ENCODE peak calls at places on chromosomes 1 and 21, in eight cellular contexts. M, O, P, Q, T, D, A and H are unnamed samples.

GRCh38 chr1:23720256-23720995 is 22.8 kb upstream of the ELOA start:
- DNase-seq in M (no peak), O (no peak), P (no peak), Q (no peak), T (no peak), D (no peak), A (no peak), H (no peak)

GRCh38 chr1:205528887-205529825 is 24.7 kb downstream of the CDK18 start:
- DNase-seq in M (no peak), O (peak), P (peak), Q (no peak), T (peak), D (peak), A (peak), H (no peak)

GRCh38 chr21:35614412-35614901 is 445.9 kb downstream of the SETD4 start:
- DNase-seq in M (no peak), O (no peak), P (no peak), Q (peak), T (peak), D (no peak), A (peak), H (peak)

GRCh38 chr1:228754646-228755268 is 19.5 kb downstream of the RHOU start:
- DNase-seq in M (no peak), O (no peak), P (no peak), Q (no peak), T (no peak), D (no peak), A (no peak), H (no peak)

GRCh38 chr1:200150721-200151120 is 123.2 kb downstream of the NR5A2 start:
- DNase-seq in M (no peak), O (no peak), P (no peak), Q (no peak), T (peak), D (no peak), A (peak), H (peak)

GRCh38 chr1:63931468-63931867 is 157.7 kb downstream of the ROR1 start:
- DNase-seq in M (no peak), O (no peak), P (no peak), Q (no peak), T (no peak), D (no peak), A (peak), H (no peak)

GRCh38 chr1:154595621-154596020 is 12.4 kb downstream of the ADAR start:
- DNase-seq in M (no peak), O (no peak), P (no peak), Q (no peak), T (no peak), D (no peak), A (peak), H (peak)

GRCh38 chr21:33813832-33814231 is 101.8 kb downstream of the ATP5PO start:
- DNase-seq in M (no peak), O (no peak), P (no peak), Q (no peak), T (no peak), D (no peak), A (no peak), H (no peak)

GRCh38 chr1:8752411-8752810 is 65.0 kb downstream of the RERE start:
- DNase-seq in M (no peak), O (no peak), P (no peak), Q (no peak), T (no peak), D (no peak), A (no peak), H (no peak)

GRCh38 chr1:176811896-176812295 is 348.9 kb downstream of the PAPPA2 start:
- DNase-seq in M (no peak), O (no peak), P (no peak), Q (no peak), T (no peak), D (no peak), A (no peak), H (no peak)

GRCh38 chr1:4959216-4959615 is 304.8 kb downstream of the AJAP1 start:
- DNase-seq in M (no peak), O (no peak), P (no peak), Q (no peak), T (no peak), D (no peak), A (no peak), H (no peak)

GRCh38 chr1:208936431-208936830 is 647.1 kb upstream of the CAMK1G start:
- DNase-seq in M (no peak), O (no peak), P (no peak), Q (no peak), T (no peak), D (no peak), A (no peak), H (no peak)

GRCh38 chr1:151130837-151131586 is 15.4 kb downstream of the SEMA6C start:
- DNase-seq in M (no peak), O (peak), P (peak), Q (peak), T (peak), D (peak), A (peak), H (peak)

GRCh38 chr1:59178339-59178744 is 118.6 kb upstream of the FGGY start:
- DNase-seq in M (no peak), O (no peak), P (no peak), Q (no peak), T (no peak), D (no peak), A (peak), H (no peak)

GRCh38 chr21:42220138-42220701 is 1.3 kb downstream of the ABCG1 start:
- DNase-seq in M (peak), O (no peak), P (peak), Q (peak), T (peak), D (no peak), A (peak), H (peak)

GRCh38 chr1:179583869-179584268 is 7.8 kb upstream of the TDRD5 start:
- DNase-seq in M (no peak), O (no peak), P (no peak), Q (no peak), T (no peak), D (no peak), A (no peak), H (no peak)

GRCh38 chr1:204293605-204294365 is 65.9 kb downstream of the PLEKHA6 start:
- DNase-seq in M (no peak), O (no peak), P (no peak), Q (no peak), T (no peak), D (no peak), A (no peak), H (no peak)

GRCh38 chr1:240029418-240029817 is 62.3 kb upstream of the FMN2 start:
- DNase-seq in M (no peak), O (no peak), P (no peak), Q (no peak), T (no peak), D (no peak), A (peak), H (no peak)

GRCh38 chr1:33332357-33332789 is 11.5 kb upstream of the A3GALT2 start:
- DNase-seq in M (no peak), O (no peak), P (no peak), Q (no peak), T (no peak), D (no peak), A (peak), H (no peak)

GRCh38 chr1:211825990-211826389 is 4.6 kb downstream of the LPGAT1 start:
- DNase-seq in M (no peak), O (no peak), P (no peak), Q (peak), T (peak), D (no peak), A (peak), H (no peak)

GRCh38 chr1:115545791-115546733 is 95.7 kb upstream of the VANGL1 start:
- DNase-seq in M (peak), O (no peak), P (no peak), Q (peak), T (peak), D (no peak), A (peak), H (peak)

GRCh38 chr21:41187537-41188025 is 19.6 kb downstream of the BACE2 start:
- DNase-seq in M (no peak), O (no peak), P (no peak), Q (no peak), T (no peak), D (no peak), A (peak), H (no peak)

GRCh38 chr1:63051356-63051755 is 267.4 kb downstream of the ATG4C start:
- DNase-seq in M (no peak), O (no peak), P (no peak), Q (no peak), T (no peak), D (no peak), A (no peak), H (no peak)

GRCh38 chr1:1284370-1285101 is 4.3 kb downstream of the SCNN1D start:
- DNase-seq in M (no peak), O (no peak), P (no peak), Q (no peak), T (no peak), D (peak), A (no peak), H (no peak)

GRCh38 chr1:197234581-197234980 is 33.5 kb upstream of the CRB1 start:
- DNase-seq in M (no peak), O (no peak), P (no peak), Q (no peak), T (no peak), D (no peak), A (no peak), H (no peak)
- H3K27ac ChIP-seq in M (no peak), O (no peak), P (no peak), Q (no peak), T (no peak), D (no peak), A (no peak), H (no peak)

GRCh38 chr21:44318489-44319285 is 18.8 kb downstream of the PFKL start:
- DNase-seq in M (no peak), O (peak), P (no peak), Q (no peak), T (no peak), D (no peak), A (no peak), H (no peak)
- H3K27ac ChIP-seq in M (no peak), O (no peak), P (no peak), Q (no peak), T (no peak), D (no peak), A (no peak), H (no peak)

GRCh38 chr1:167107456-167107855 is 13.6 kb downstream of the STYXL2 start:
- DNase-seq in M (no peak), O (no peak), P (no peak), Q (no peak), T (no peak), D (no peak), A (peak), H (no peak)
- H3K27ac ChIP-seq in M (no peak), O (no peak), P (no peak), Q (no peak), T (no peak), D (peak), A (no peak), H (no peak)

GRCh38 chr1:11354893-11355593 is 82.0 kb downstream of the UBIAD1 start:
- DNase-seq in M (no peak), O (no peak), P (no peak), Q (no peak), T (no peak), D (no peak), A (no peak), H (no peak)
- H3K27ac ChIP-seq in M (no peak), O (no peak), P (no peak), Q (no peak), T (no peak), D (no peak), A (no peak), H (no peak)